ENCODE peak calls at places on chromosomes 13 and 19, in eight cellular contexts. Q is activated CD4-positive, CD25-positive, alpha-beta regulatory T cell treated with anti-CD3 and anti-CD28 coated beads, Interleukin-2, amount 50 U/mL, for 16 hours; G is neural crest cell; F is PC-9; N is activated naive CD4-positive, alpha-beta T cell; V is NCI-H187; I is mesothelial cell of epicardium; P is T-helper 2 cell. J is an unnamed sample.

GRCh38 chr19:46474211-46474610 is 2.8 kb upstream of the PNMA8A start:
- DNase-seq in Q (no peak), G (no peak), F (no peak), N (no peak), V (no peak), I (no peak), P (no peak), J (no peak)

GRCh38 chr19:54515156-54515555 is 12.5 kb downstream of the LAIR2 start:
- DNase-seq in Q (no peak), G (no peak), F (no peak), N (no peak), V (no peak), I (no peak), P (no peak), J (no peak)

GRCh38 chr13:111626371-111627305 is 306.2 kb downstream of the TEX29 start:
- DNase-seq in Q (no peak), G (no peak), F (no peak), N (no peak), V (no peak), I (no peak), P (no peak), J (no peak)

GRCh38 chr19:13297023-13297422 is 146.8 kb downstream of the IER2 start:
- DNase-seq in Q (no peak), G (no peak), F (no peak), N (no peak), V (no peak), I (no peak), P (no peak), J (no peak)

GRCh38 chr13:77521595-77522367 is 13.7 kb upstream of the SCEL start:
- DNase-seq in Q (no peak), G (no peak), F (peak), N (no peak), V (no peak), I (no peak), P (no peak), J (no peak)

GRCh38 chr13:35866801-35867200 is 264.4 kb downstream of the DCLK1 start:
- DNase-seq in Q (no peak), G (no peak), F (no peak), N (no peak), V (no peak), I (no peak), P (no peak), J (no peak)

GRCh38 chr19:18291590-18292459 is 10.4 kb upstream of the JUND start:
- DNase-seq in Q (peak), G (peak), F (peak), N (peak), V (no peak), I (peak), P (peak), J (no peak)

GRCh38 chr19:1016647-1017114 is 4.2 kb downstream of the TMEM259 start:
- DNase-seq in Q (no peak), G (no peak), F (peak), N (no peak), V (no peak), I (no peak), P (no peak), J (no peak)

GRCh38 chr13:43830481-43830873 is 43.7 kb upstream of the ENOX1 start:
- DNase-seq in Q (no peak), G (no peak), F (peak), N (no peak), V (no peak), I (no peak), P (no peak), J (no peak)

GRCh38 chr19:43675269-43675879 is 5.4 kb upstream of the PLAUR start:
- DNase-seq in Q (no peak), G (no peak), F (peak), N (no peak), V (no peak), I (no peak), P (no peak), J (no peak)

GRCh38 chr19:42023121-42023942 is 29.3 kb upstream of the ATP1A3 start:
- DNase-seq in Q (no peak), G (peak), F (no peak), N (no peak), V (no peak), I (no peak), P (peak), J (no peak)

GRCh38 chr13:66532845-66533244 is 697.3 kb downstream of the PCDH9 start:
- DNase-seq in Q (no peak), G (no peak), F (no peak), N (no peak), V (no peak), I (no peak), P (no peak), J (no peak)

GRCh38 chr19:29211562-29212416 is 1.2 kb downstream of the UQCRFS1 start:
- DNase-seq in Q (no peak), G (no peak), F (no peak), N (no peak), V (no peak), I (no peak), P (peak), J (no peak)

GRCh38 chr19:14758816-14759215 is 19.5 kb downstream of the ADGRE2 start:
- DNase-seq in Q (no peak), G (no peak), F (no peak), N (no peak), V (no peak), I (no peak), P (no peak), J (no peak)

GRCh38 chr19:43616954-43617353 is 2.5 kb downstream of the ZNF428 start:
- DNase-seq in Q (no peak), G (no peak), F (no peak), N (no peak), V (no peak), I (no peak), P (no peak), J (no peak)

GRCh38 chr19:48928164-48929005 is 5.1 kb upstream of the DHDH start:
- DNase-seq in Q (no peak), G (no peak), F (no peak), N (no peak), V (no peak), I (no peak), P (no peak), J (no peak)

GRCh38 chr13:48009298-48009697 is 8.2 kb upstream of the SUCLA2 start:
- DNase-seq in Q (no peak), G (no peak), F (peak), N (no peak), V (no peak), I (no peak), P (no peak), J (no peak)

GRCh38 chr13:30151398-30151797 is 156.0 kb downstream of the KATNAL1 start:
- DNase-seq in Q (no peak), G (no peak), F (no peak), N (no peak), V (no peak), I (no peak), P (peak), J (no peak)

GRCh38 chr13:114194853-114195252 is 15.8 kb downstream of the CFAP97D2 start:
- DNase-seq in Q (no peak), G (no peak), F (no peak), N (no peak), V (no peak), I (no peak), P (peak), J (no peak)

GRCh38 chr19:40453151-40453735 is 9.1 kb upstream of the SERTAD3 start:
- DNase-seq in Q (no peak), G (no peak), F (no peak), N (no peak), V (no peak), I (no peak), P (no peak), J (no peak)

GRCh38 chr13:38223093-38223492 is 126.6 kb upstream of the UFM1 start:
- DNase-seq in Q (no peak), G (no peak), F (no peak), N (no peak), V (no peak), I (no peak), P (no peak), J (no peak)

GRCh38 chr19:10863107-10863700 is 8.1 kb upstream of the CARM1 start:
- DNase-seq in Q (no peak), G (no peak), F (peak), N (no peak), V (no peak), I (no peak), P (no peak), J (no peak)

GRCh38 chr19:42693760-42694350 is 46.4 kb downstream of the PSG3 start:
- DNase-seq in Q (no peak), G (no peak), F (peak), N (no peak), V (no peak), I (no peak), P (no peak), J (no peak)

GRCh38 chr13:87678353-87678752 is 7.2 kb downstream of the SLITRK5 start:
- DNase-seq in Q (no peak), G (no peak), F (no peak), N (no peak), V (no peak), I (no peak), P (no peak), J (no peak)

GRCh38 chr19:10891360-10892108 is 20.2 kb downstream of the CARM1 start:
- DNase-seq in Q (no peak), G (no peak), F (no peak), N (no peak), V (peak), I (no peak), P (no peak), J (no peak)

GRCh38 chr19:30123109-30123508 is 181.1 kb downstream of the URI1 start:
- DNase-seq in Q (no peak), G (no peak), F (no peak), N (no peak), V (no peak), I (no peak), P (no peak), J (no peak)